ENCODE peak calls at places on chromosomes 3 and 15, in four cellular contexts. B is ovary, P is AG04450, Z is mesendoderm. S is an unnamed sample.

GRCh38 chr3:14096742-14097141 is 27.9 kb downstream of the CHCHD4 start:
- DNase-seq in B (no peak), P (no peak), Z (no peak), S (no peak)

GRCh38 chr3:30193625-30194044 is 412.8 kb upstream of the TGFBR2 start:
- DNase-seq in B (no peak), P (no peak), Z (no peak), S (no peak)

GRCh38 chr3:18987862-18988447 is 160.4 kb upstream of the KCNH8 start:
- DNase-seq in B (no peak), P (no peak), Z (no peak), S (no peak)

GRCh38 chr15:40992825-40993224 is 39.6 kb downstream of the CHAC1 start:
- DNase-seq in B (no peak), P (no peak), Z (no peak), S (no peak)

GRCh38 chr3:40186508-40186907 is 123.0 kb upstream of the EIF1B start:
- DNase-seq in B (no peak), P (no peak), Z (no peak), S (no peak)

GRCh38 chr3:127168271-127168670 is 24.7 kb upstream of the PRR23E start:
- DNase-seq in B (no peak), P (no peak), Z (no peak), S (no peak)

GRCh38 chr15:39195988-39196486 is 384.8 kb upstream of the THBS1 start:
- DNase-seq in B (no peak), P (no peak), Z (no peak), S (no peak)

GRCh38 chr3:172622916-172623700 is 87.8 kb downstream of the NCEH1 start:
- DNase-seq in B (no peak), P (no peak), Z (no peak), S (no peak)

GRCh38 chr3:46110701-46111493 is 83.6 kb upstream of the XCR1 start:
- DNase-seq in B (no peak), P (no peak), Z (no peak), S (no peak)

GRCh38 chr15:77464129-77464865 is 43.6 kb downstream of the HMG20A start:
- DNase-seq in B (no peak), P (no peak), Z (no peak), S (no peak)

GRCh38 chr3:185900228-185900627 is 37.6 kb downstream of the TRA2B start:
- DNase-seq in B (no peak), P (peak; percentile 71), Z (peak; percentile 53), S (no peak)

GRCh38 chr15:65650312-65651041 is 28.7 kb downstream of the SLC24A1 start:
- DNase-seq in B (no peak), P (no peak), Z (no peak), S (no peak)

GRCh38 chr3:89107461-89108035 is at the start of gene EPHA3:
- DNase-seq in B (no peak), P (peak; percentile 10), Z (peak; percentile 94), S (peak; percentile 43)

GRCh38 chr3:134407247-134407640 is 33.0 kb upstream of the AMOTL2 start:
- DNase-seq in B (no peak), P (no peak), Z (peak; percentile 94), S (no peak)

GRCh38 chr3:143751643-143752178 is 96.6 kb downstream of the SLC9A9 start:
- DNase-seq in B (no peak), P (no peak), Z (no peak), S (no peak)

GRCh38 chr15:91032919-91033803 is 10.8 kb upstream of the VPS33B start:
- DNase-seq in B (no peak), P (no peak), Z (peak; percentile 91), S (no peak)

GRCh38 chr3:196390116-196390515 is 42.1 kb downstream of the UBXN7 start:
- DNase-seq in B (no peak), P (no peak), Z (no peak), S (no peak)

GRCh38 chr15:77144492-77145070 is 73.7 kb upstream of the TSPAN3 start:
- DNase-seq in B (no peak), P (peak; percentile 89), Z (peak; percentile 53), S (no peak)

GRCh38 chr3:154244644-154245043 is 79.6 kb downstream of the DHX36 start:
- DNase-seq in B (no peak), P (no peak), Z (no peak), S (no peak)

GRCh38 chr3:39130693-39131265 is 22.6 kb downstream of the CSRNP1 start:
- DNase-seq in B (no peak), P (no peak), Z (no peak), S (no peak)

GRCh38 chr3:30578986-30579579 is 27.3 kb upstream of the TGFBR2 start:
- DNase-seq in B (no peak), P (no peak), Z (peak; percentile 26), S (no peak)

GRCh38 chr3:111769965-111770364 is 89.1 kb upstream of the PHLDB2 start:
- DNase-seq in B (no peak), P (no peak), Z (no peak), S (no peak)

GRCh38 chr3:112519424-112520001 is 20.2 kb upstream of the BTLA start:
- DNase-seq in B (no peak), P (peak; percentile 50), Z (peak; percentile 80), S (no peak)

GRCh38 chr15:101044625-101045235 is 125.6 kb downstream of the LRRK1 start:
- DNase-seq in B (peak; percentile 8), P (no peak), Z (no peak), S (no peak)

GRCh38 chr3:40911264-40911663 is 288.0 kb upstream of the CTNNB1 start:
- DNase-seq in B (no peak), P (no peak), Z (no peak), S (no peak)

GRCh38 chr3:197466586-197467399 is 89.0 kb downstream of the BDH1 start:
- DNase-seq in B (no peak), P (no peak), Z (no peak), S (no peak)

GRCh38 chr3:124597273-124597672 is 133.0 kb upstream of the UMPS start:
- DNase-seq in B (no peak), P (no peak), Z (no peak), S (no peak)

GRCh38 chr3:45043715-45044299 is 17.7 kb downstream of the CLEC3B start:
- DNase-seq in B (no peak), P (peak; percentile 66), Z (peak; percentile 73), S (no peak)

GRCh38 chr3:15731024-15731423 is 66.8 kb downstream of the ANKRD28 start:
- DNase-seq in B (no peak), P (no peak), Z (no peak), S (no peak)

GRCh38 chr3:52798376-52798977 is 3.9 kb downstream of the ITIH3 start:
- DNase-seq in B (no peak), P (no peak), Z (peak; percentile 17), S (no peak)

GRCh38 chr3:132253262-132253878 is 63.8 kb upstream of the ACP3 start:
- DNase-seq in B (no peak), P (peak; percentile 41), Z (peak; percentile 74), S (no peak)

GRCh38 chr3:160698806-160699205 is 21.8 kb downstream of the ARL14 start:
- DNase-seq in B (no peak), P (no peak), Z (peak; percentile 67), S (no peak)
- H3K27ac ChIP-seq in B (no peak overlapping the region), P (no peak overlapping the region), Z (no peak overlapping the region), S (no peak overlapping the region)

DNA sequence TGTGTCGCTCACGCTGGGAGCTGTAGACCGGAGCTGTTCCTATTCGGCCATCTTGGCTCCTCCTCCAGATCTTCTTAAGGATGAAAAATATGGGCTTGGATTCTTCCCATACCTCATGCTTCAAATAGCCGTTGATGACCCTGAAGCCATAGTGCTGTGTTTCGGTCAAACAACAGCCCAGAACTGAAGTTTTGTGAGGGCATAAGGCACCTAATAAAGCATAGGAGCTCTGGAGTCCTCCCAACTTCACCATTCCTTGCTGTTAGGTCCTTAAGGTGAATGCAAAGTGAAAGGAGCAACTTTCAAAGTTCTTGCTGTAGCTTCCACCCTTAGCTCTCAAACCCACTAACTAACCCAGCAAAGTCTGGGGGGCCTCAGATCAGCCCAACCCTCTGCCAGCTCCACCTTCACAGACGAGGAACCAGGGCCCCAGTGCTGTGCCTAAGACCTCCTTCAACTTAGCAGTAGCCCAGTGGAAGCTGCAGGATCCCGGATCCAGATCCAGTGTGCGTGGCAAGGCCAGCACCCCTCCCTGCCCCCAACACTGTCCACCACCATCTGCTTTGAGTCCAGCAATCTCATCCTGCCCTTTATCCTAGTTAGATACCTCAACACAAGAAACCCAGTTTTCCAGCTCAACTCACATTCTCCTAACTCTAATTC is at the start of gene GRK7:
- DNase-seq in B (no peak), P (no peak), Z (no peak), S (no peak)
- H3K27ac ChIP-seq in B (no peak within 1 kb of the TSS), P (no peak within 1 kb of the TSS), Z (no peak within 1 kb of the TSS), S (no peak within 1 kb of the TSS)

GRCh38 chr3:17329932-17330331 is 412.5 kb downstream of the TBC1D5 start:
- DNase-seq in B (no peak), P (no peak), Z (no peak), S (no peak)
- H3K27ac ChIP-seq in B (no peak overlapping the region), P (no peak overlapping the region), Z (no peak overlapping the region), S (no peak overlapping the region)

DNA sequence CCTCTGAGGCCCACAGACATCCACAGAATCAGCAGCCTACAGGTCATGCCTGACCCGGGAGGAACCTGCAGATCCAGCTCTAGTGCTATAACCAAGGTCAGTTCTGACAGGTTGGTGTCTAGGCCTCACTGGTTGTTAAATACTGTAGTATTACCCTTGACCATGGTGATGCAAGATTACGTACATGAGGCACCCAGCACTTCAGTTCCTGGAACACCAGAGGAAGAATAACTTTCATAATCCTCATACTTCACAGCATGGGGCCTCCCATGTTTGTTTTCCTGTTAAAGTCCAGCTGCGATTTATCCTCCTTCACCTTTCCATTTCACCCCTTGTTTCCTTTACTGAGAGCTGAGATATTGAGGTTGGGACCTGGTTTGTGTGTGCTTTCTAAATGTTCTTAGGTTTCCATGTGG is 34.4 kb upstream of the GLCE start:
- DNase-seq in B (peak; percentile 9), P (peak; percentile 78), Z (no peak), S (no peak)
- H3K27ac ChIP-seq in B (no peak overlapping the region), P (peak overlapping the region; percentile 47), Z (no peak overlapping the region), S (no peak overlapping the region)

GRCh38 chr3:71708478-71709098 is 16.6 kb downstream of the EIF4E3 start:
- DNase-seq in B (no peak), P (no peak), Z (no peak), S (peak; percentile 38)
- H3K27ac ChIP-seq in B (no peak overlapping the region), P (no peak overlapping the region), Z (no peak overlapping the region), S (peak overlapping the region; percentile 79)

GRCh38 chr3:176041812-176042211 is 1155.5 kb downstream of the TBL1XR1 start:
- DNase-seq in B (no peak), P (peak; percentile 4), Z (peak; percentile 14), S (no peak)
- H3K27ac ChIP-seq in B (no peak overlapping the region), P (no peak overlapping the region), Z (no peak overlapping the region), S (no peak overlapping the region)

DNA sequence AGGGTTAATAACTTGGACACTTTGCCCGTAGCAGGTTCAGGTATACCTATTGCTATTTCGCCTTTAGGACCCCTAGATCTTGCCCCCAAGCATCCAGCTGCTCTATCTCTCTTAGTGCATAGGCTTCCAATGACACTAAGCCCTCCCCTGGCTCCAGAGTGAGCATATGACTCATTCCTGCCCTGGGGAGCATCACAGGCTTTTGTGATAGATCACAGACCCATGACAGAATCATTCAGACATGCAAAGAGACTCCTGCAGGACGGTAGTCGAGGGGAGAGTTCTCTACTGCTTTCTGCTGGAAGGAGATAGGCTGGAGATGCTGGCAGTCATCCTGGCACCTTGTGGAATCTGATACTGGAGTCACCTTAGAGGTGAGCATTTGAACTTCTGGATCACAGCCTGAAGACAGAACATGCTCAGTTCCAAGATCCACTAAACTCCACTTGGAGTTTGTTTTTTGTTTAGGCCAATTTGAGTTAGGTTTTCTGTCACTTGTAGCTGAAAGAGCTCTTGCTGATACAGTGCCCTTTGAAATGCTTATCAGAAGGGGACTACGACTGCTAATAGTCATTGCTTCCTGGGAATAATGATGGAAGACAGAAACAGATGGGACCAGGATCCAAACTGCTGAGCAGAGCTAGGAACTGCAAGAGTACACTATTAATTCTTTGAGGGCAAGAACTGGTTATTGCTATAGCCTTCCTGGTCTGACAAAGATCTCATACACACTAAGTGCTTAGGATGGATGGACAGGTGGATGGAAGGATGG is 11.0 kb downstream of the LYSMD2 start:
- DNase-seq in B (peak; percentile 67), P (peak; percentile 68), Z (peak; percentile 99), S (no peak)
- H3K27ac ChIP-seq in B (peak overlapping the region; percentile 11), P (no peak overlapping the region), Z (peak overlapping the region; percentile 59), S (no peak overlapping the region)